ENCODE peak calls at places on chromosomes 6 and 20, in five cellular contexts. R is adipocyte, H is HepG2, I is GM04504, M is OCI-LY7. W is an unnamed sample.
A peak's percentile ranks its signal among the peaks of the same experiment; 100 is the strongest.

GRCh38 chr20:49385471-49385870 is 97.0 kb downstream of the KCNB1 start:
- DNase-seq in R (peak; percentile 57), H (peak; percentile 52), I (peak; percentile 20), M (peak; percentile 59), W (peak; percentile 4)

GRCh38 chr6:31057426-31058003 is 47.2 kb downstream of the MUC22 start:
- DNase-seq in R (peak; percentile 54), H (no peak), I (no peak), M (no peak), W (no peak)

GRCh38 chr6:111982681-111983080 is 71.2 kb upstream of the CCN6 start:
- DNase-seq in R (no peak), H (no peak), I (no peak), M (no peak), W (no peak)

GRCh38 chr20:61932711-61933480 is 132.8 kb downstream of the TAF4 start:
- DNase-seq in R (no peak), H (no peak), I (no peak), M (no peak), W (no peak)

GRCh38 chr6:4848382-4849068 is 72.3 kb downstream of the CDYL start:
- DNase-seq in R (no peak), H (peak; percentile 62), I (no peak), M (peak; percentile 42), W (no peak)

GRCh38 chr6:107704377-107705013 is 119.6 kb downstream of the SCML4 start:
- DNase-seq in R (peak; percentile 76), H (peak; percentile 29), I (no peak), M (peak; percentile 69), W (no peak)

GRCh38 chr6:4776493-4776966 is 326 bp downstream of the CDYL start:
- DNase-seq in R (peak; percentile 77), H (peak; percentile 22), I (no peak), M (peak; percentile 66), W (no peak)

GRCh38 chr6:158911746-158912158 is 88.2 kb downstream of the RSPH3 start:
- DNase-seq in R (no peak), H (no peak), I (no peak), M (peak; percentile 61), W (peak; percentile 24)

GRCh38 chr20:40314278-40314677 is 374.8 kb downstream of the MAFB start:
- DNase-seq in R (no peak), H (no peak), I (no peak), M (no peak), W (no peak)

GRCh38 chr6:108944707-108945685 is 96.8 kb downstream of the ARMC2 start:
- DNase-seq in R (peak; percentile 85), H (no peak), I (peak; percentile 94), M (no peak), W (no peak)

GRCh38 chr6:83708546-83708969 is 343 bp downstream of the SNAP91 start:
- DNase-seq in R (peak; percentile 38), H (no peak), I (no peak), M (no peak), W (no peak)

GRCh38 chr6:44452725-44453124 is 65.2 kb downstream of the CDC5L start:
- DNase-seq in R (peak; percentile 72), H (peak; percentile 51), I (peak; percentile 50), M (no peak), W (no peak)

GRCh38 chr20:31894980-31895675 is 24.7 kb downstream of the TTLL9 start:
- DNase-seq in R (peak; percentile 78), H (peak; percentile 73), I (peak; percentile 47), M (peak; percentile 64), W (no peak)

GRCh38 chr20:33239418-33239817 is 3.6 kb downstream of the BPIFA1 start:
- DNase-seq in R (no peak), H (no peak), I (no peak), M (no peak), W (no peak)

GRCh38 chr6:151060096-151060741 is 179.5 kb upstream of the AKAP12 start:
- DNase-seq in R (peak; percentile 76), H (peak; percentile 91), I (peak; percentile 83), M (no peak), W (no peak)

GRCh38 chr20:8132632-8133587 is 844 bp downstream of the PLCB1 start:
- DNase-seq in R (peak; percentile 70), H (no peak), I (no peak), M (peak; percentile 51), W (no peak)

GRCh38 chr20:16613954-16614353 is 40.7 kb upstream of the KIF16B start:
- DNase-seq in R (no peak), H (no peak), I (no peak), M (no peak), W (no peak)

GRCh38 chr6:166313255-166314070 is 5.3 kb upstream of the PRR18 start:
- DNase-seq in R (peak; percentile 64), H (peak; percentile 41), I (peak; percentile 3), M (peak; percentile 67), W (peak; percentile 55)

GRCh38 chr6:47180633-47181032 is 129.1 kb downstream of the TNFRSF21 start:
- DNase-seq in R (peak; percentile 29), H (peak; percentile 61), I (no peak), M (no peak), W (no peak)

GRCh38 chr6:30074331-30075093 is 1.1 kb downstream of the RNF39 start:
- DNase-seq in R (peak; percentile 40), H (no peak), I (no peak), M (no peak), W (no peak)

GRCh38 chr6:142387997-142388815 is 86.4 kb downstream of the ADGRG6 start:
- DNase-seq in R (peak; percentile 88), H (peak; percentile 73), I (no peak), M (peak; percentile 41), W (peak; percentile 30)

GRCh38 chr20:44946266-44946852 is 13.8 kb downstream of the TOMM34 start:
- DNase-seq in R (no peak), H (no peak), I (no peak), M (no peak), W (no peak)

GRCh38 chr20:1474817-1475603 is 8.4 kb upstream of the NSFL1C start:
- DNase-seq in R (no peak), H (no peak), I (no peak), M (peak; percentile 11), W (no peak)

W was measured in CD4-positive, alpha-beta memory T cell.